ENCODE peak calls at places on chromosomes 5 and 9, in six cellular contexts. One of them, this sample, is unnamed. For H3K4me1, the result is how much of the 10 kb centered on the place peaks cover.

GRCh38 chr9:15295761-15296405 is 11.1 kb downstream of the TTC39B start:
- DNase-seq in psoas muscle: no peak
- DNase-seq in HCT116: no peak
- DNase-seq in esophagus squamous epithelium: no peak
- DNase-seq in breast epithelium: no peak
- DNase-seq in H1: peak
- DNase-seq in this sample: no peak

GRCh38 chr9:95346021-95346420 is 28.5 kb upstream of the FANCC start:
- DNase-seq in psoas muscle: no peak
- DNase-seq in HCT116: no peak
- DNase-seq in esophagus squamous epithelium: no peak
- DNase-seq in breast epithelium: no peak
- DNase-seq in H1: no peak
- DNase-seq in this sample: no peak

GRCh38 chr9:129310666-129311350 is 132.7 kb upstream of the IER5L start:
- DNase-seq in psoas muscle: no peak
- DNase-seq in HCT116: no peak
- DNase-seq in esophagus squamous epithelium: no peak
- DNase-seq in breast epithelium: no peak
- DNase-seq in H1: no peak
- DNase-seq in this sample: no peak

GRCh38 chr5:111972080-111972479 is 215.1 kb upstream of the NREP start:
- DNase-seq in psoas muscle: no peak
- DNase-seq in HCT116: no peak
- DNase-seq in esophagus squamous epithelium: no peak
- DNase-seq in breast epithelium: no peak
- DNase-seq in H1: no peak
- DNase-seq in this sample: no peak

GRCh38 chr9:35191105-35191504 is 29.3 kb downstream of the UNC13B start:
- DNase-seq in psoas muscle: no peak
- DNase-seq in HCT116: no peak
- DNase-seq in esophagus squamous epithelium: no peak
- DNase-seq in breast epithelium: no peak
- DNase-seq in H1: no peak
- DNase-seq in this sample: no peak

GRCh38 chr9:85746309-85746708 is 4.6 kb upstream of the AGTPBP1 start:
- DNase-seq in psoas muscle: no peak
- DNase-seq in HCT116: no peak
- DNase-seq in esophagus squamous epithelium: no peak
- DNase-seq in breast epithelium: no peak
- DNase-seq in H1: no peak
- DNase-seq in this sample: no peak

GRCh38 chr5:32545102-32545847 is 40.1 kb upstream of the SUB1 start:
- DNase-seq in psoas muscle: no peak
- DNase-seq in HCT116: no peak
- DNase-seq in esophagus squamous epithelium: no peak
- DNase-seq in breast epithelium: no peak
- DNase-seq in H1: no peak
- DNase-seq in this sample: no peak

GRCh38 chr5:126780165-126780827 is 3.4 kb downstream of the LMNB1 start:
- DNase-seq in psoas muscle: no peak
- DNase-seq in HCT116: no peak
- DNase-seq in esophagus squamous epithelium: no peak
- DNase-seq in breast epithelium: no peak
- DNase-seq in H1: no peak
- DNase-seq in this sample: no peak

GRCh38 chr5:13244151-13244550 is 700.3 kb downstream of the DNAH5 start:
- DNase-seq in psoas muscle: no peak
- DNase-seq in HCT116: no peak
- DNase-seq in esophagus squamous epithelium: no peak
- DNase-seq in breast epithelium: no peak
- DNase-seq in H1: no peak
- DNase-seq in this sample: no peak

GRCh38 chr9:26548766-26549290 is 343.8 kb downstream of the CAAP1 start:
- DNase-seq in psoas muscle: no peak
- DNase-seq in HCT116: no peak
- DNase-seq in esophagus squamous epithelium: no peak
- DNase-seq in breast epithelium: no peak
- DNase-seq in H1: no peak
- DNase-seq in this sample: no peak

GRCh38 chr5:179558912-179559279 is 8.5 kb downstream of the RUFY1 start:
- DNase-seq in psoas muscle: no peak
- DNase-seq in HCT116: no peak
- DNase-seq in esophagus squamous epithelium: no peak
- DNase-seq in breast epithelium: no peak
- DNase-seq in H1: peak
- DNase-seq in this sample: no peak

GRCh38 chr9:13841801-13842462 is 472.0 kb downstream of the NFIB start:
- DNase-seq in psoas muscle: no peak
- DNase-seq in HCT116: no peak
- DNase-seq in esophagus squamous epithelium: no peak
- DNase-seq in breast epithelium: no peak
- DNase-seq in H1: no peak
- DNase-seq in this sample: no peak

GRCh38 chr5:6734243-6734695 is 21.0 kb downstream of the TENT4A start:
- DNase-seq in psoas muscle: peak
- DNase-seq in HCT116: no peak
- DNase-seq in esophagus squamous epithelium: no peak
- DNase-seq in breast epithelium: no peak
- DNase-seq in H1: no peak
- DNase-seq in this sample: peak
- H3K4me1 ChIP-seq in psoas muscle: half or more
- H3K4me1 ChIP-seq in HCT116: under half
- H3K4me1 ChIP-seq in esophagus squamous epithelium: under half
- H3K4me1 ChIP-seq in breast epithelium: under half
- H3K4me1 ChIP-seq in H1: under half
- H3K4me1 ChIP-seq in this sample: under half

GRCh38 chr9:88092699-88093359 is 45.4 kb downstream of the SPATA31C2 start:
- DNase-seq in psoas muscle: no peak
- DNase-seq in HCT116: no peak
- DNase-seq in esophagus squamous epithelium: no peak
- DNase-seq in breast epithelium: no peak
- DNase-seq in H1: no peak
- DNase-seq in this sample: no peak
- H3K4me3 ChIP-seq in psoas muscle: no peak
- H3K4me3 ChIP-seq in HCT116: no peak
- H3K4me3 ChIP-seq in esophagus squamous epithelium: no peak
- H3K4me3 ChIP-seq in breast epithelium: no peak
- H3K4me3 ChIP-seq in H1: no peak
- H3K4me3 ChIP-seq in this sample: no peak

GRCh38 chr5:98517559-98517958 is 255.9 kb upstream of the RGMB start:
- DNase-seq in psoas muscle: no peak
- DNase-seq in HCT116: no peak
- DNase-seq in esophagus squamous epithelium: no peak
- DNase-seq in breast epithelium: no peak
- DNase-seq in H1: no peak
- DNase-seq in this sample: no peak

GRCh38 chr5:98517967-98518366 is 255.5 kb upstream of the RGMB start:
- DNase-seq in psoas muscle: no peak
- DNase-seq in HCT116: no peak
- DNase-seq in esophagus squamous epithelium: no peak
- DNase-seq in breast epithelium: no peak
- DNase-seq in H1: no peak
- DNase-seq in this sample: no peak

GRCh38 chr5:98516701-98517100 is 256.8 kb upstream of the RGMB start:
- DNase-seq in psoas muscle: no peak
- DNase-seq in HCT116: no peak
- DNase-seq in esophagus squamous epithelium: no peak
- DNase-seq in breast epithelium: no peak
- DNase-seq in H1: no peak
- DNase-seq in this sample: no peak

GRCh38 chr5:98519530-98519929 is 253.9 kb upstream of the RGMB start:
- DNase-seq in psoas muscle: no peak
- DNase-seq in HCT116: no peak
- DNase-seq in esophagus squamous epithelium: no peak
- DNase-seq in breast epithelium: no peak
- DNase-seq in H1: no peak
- DNase-seq in this sample: no peak

DNA sequence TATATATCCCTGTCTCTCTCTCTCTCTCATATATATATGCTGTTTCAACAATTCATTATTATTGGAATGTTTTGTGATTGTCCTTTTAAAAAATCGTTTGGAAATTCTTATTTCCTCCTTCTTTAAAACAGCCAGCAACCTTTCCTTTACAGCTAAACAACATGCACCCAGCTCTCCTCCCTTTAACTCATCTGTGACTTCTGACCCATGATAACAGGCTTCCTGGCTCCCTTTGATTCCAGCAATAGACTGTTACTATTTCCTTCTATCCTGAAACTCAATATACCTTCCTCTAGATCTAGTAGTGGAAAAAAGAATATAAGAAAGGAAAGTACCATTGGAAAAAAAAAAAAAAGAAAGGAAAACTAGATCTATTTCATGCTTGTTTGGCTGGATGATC is 254.7 kb upstream of the RGMB start:
- DNase-seq in psoas muscle: no peak
- DNase-seq in HCT116: no peak
- DNase-seq in esophagus squamous epithelium: no peak
- DNase-seq in breast epithelium: no peak
- DNase-seq in H1: no peak
- DNase-seq in this sample: no peak
- TF ChIP-seq CTCF in psoas muscle: no peak
- TF ChIP-seq CTCF in HCT116: no peak
- TF ChIP-seq CTCF in esophagus squamous epithelium: no peak
- TF ChIP-seq CTCF in breast epithelium: no peak
- TF ChIP-seq CTCF in H1: no peak
- TF ChIP-seq CTCF in this sample: no peak

DNA sequence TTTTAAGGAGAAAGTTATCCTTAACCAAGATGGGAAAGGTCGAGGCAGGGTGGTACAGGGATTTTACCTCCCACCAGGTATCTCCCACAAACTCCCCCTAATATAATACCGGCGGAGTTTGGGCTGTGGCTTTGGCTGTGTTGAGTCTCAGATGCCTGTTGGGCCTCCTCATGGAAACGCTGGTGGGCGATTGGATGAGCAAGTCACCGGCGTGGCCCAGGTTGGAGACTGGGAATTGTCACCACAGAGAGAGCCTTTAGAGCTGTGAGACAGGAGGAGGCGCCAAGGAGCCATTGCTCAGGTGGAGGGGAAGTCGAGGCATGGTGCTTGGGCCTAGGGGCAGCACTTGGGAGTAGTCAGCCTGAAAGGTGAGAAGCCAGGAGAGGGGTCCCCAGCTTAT is 3.4 kb upstream of the CAMSAP1 start:
- DNase-seq in psoas muscle: no peak
- DNase-seq in HCT116: no peak
- DNase-seq in esophagus squamous epithelium: no peak
- DNase-seq in breast epithelium: no peak
- DNase-seq in H1: no peak
- DNase-seq in this sample: no peak
- H3K4me1 ChIP-seq in psoas muscle: under half
- H3K4me1 ChIP-seq in HCT116: under half
- H3K4me1 ChIP-seq in esophagus squamous epithelium: under half
- H3K4me1 ChIP-seq in breast epithelium: under half
- H3K4me1 ChIP-seq in H1: under half
- H3K4me1 ChIP-seq in this sample: under half

GRCh38 chr9:81686614-81687520 is 2.5 kb downstream of the TLE1 start:
- DNase-seq in psoas muscle: peak
- DNase-seq in HCT116: peak
- DNase-seq in esophagus squamous epithelium: peak
- DNase-seq in breast epithelium: peak
- DNase-seq in H1: peak
- DNase-seq in this sample: peak

GRCh38 chr9:81689343-81690175 is at the start of gene TLE1:
- DNase-seq in psoas muscle: peak
- DNase-seq in HCT116: peak
- DNase-seq in esophagus squamous epithelium: peak
- DNase-seq in breast epithelium: peak
- DNase-seq in H1: peak
- DNase-seq in this sample: peak

GRCh38 chr9:81693639-81694378 is 4.5 kb upstream of the TLE1 start:
- DNase-seq in psoas muscle: no peak
- DNase-seq in HCT116: no peak
- DNase-seq in esophagus squamous epithelium: no peak
- DNase-seq in breast epithelium: no peak
- DNase-seq in H1: no peak
- DNase-seq in this sample: no peak

GRCh38 chr9:81687521-81688261 is 1.7 kb downstream of the TLE1 start:
- DNase-seq in psoas muscle: peak
- DNase-seq in HCT116: no peak
- DNase-seq in esophagus squamous epithelium: no peak
- DNase-seq in breast epithelium: peak
- DNase-seq in H1: peak
- DNase-seq in this sample: peak

DNA sequence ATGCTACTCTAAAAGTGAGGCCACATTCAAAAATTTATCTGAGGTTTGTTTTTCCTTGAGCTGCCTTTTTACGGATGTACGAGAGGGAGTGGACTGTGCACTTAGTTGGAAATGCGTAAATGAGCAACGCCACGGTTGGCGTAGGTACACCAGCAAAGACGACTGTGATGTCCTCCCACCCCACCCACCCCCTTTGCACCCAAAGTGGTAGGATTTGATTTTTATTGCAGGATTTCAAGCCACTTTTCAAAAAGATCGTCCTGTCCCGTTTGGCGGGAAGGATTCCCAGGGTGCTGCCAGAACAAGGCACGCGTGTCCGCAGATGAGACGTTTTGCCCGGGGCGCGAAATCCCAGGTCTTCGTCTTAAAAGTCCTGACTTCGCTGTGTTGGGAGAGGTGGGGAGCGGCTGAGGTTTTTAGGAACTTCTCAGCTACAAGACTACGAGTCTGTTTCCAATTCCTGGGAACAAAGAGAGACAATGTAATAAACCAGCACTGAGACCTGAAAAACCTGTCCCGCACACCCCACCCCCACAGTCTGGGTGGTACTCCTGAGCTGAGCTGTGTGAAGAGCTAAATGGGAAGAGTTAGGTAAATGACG is 1.0 kb upstream of the TLE1 start:
- DNase-seq in psoas muscle: peak
- DNase-seq in HCT116: no peak
- DNase-seq in esophagus squamous epithelium: no peak
- DNase-seq in breast epithelium: peak
- DNase-seq in H1: no peak
- DNase-seq in this sample: no peak
- H3K4me3 ChIP-seq in psoas muscle: peak
- H3K4me3 ChIP-seq in HCT116: peak
- H3K4me3 ChIP-seq in esophagus squamous epithelium: peak
- H3K4me3 ChIP-seq in breast epithelium: peak
- H3K4me3 ChIP-seq in H1: peak
- H3K4me3 ChIP-seq in this sample: peak

DNA sequence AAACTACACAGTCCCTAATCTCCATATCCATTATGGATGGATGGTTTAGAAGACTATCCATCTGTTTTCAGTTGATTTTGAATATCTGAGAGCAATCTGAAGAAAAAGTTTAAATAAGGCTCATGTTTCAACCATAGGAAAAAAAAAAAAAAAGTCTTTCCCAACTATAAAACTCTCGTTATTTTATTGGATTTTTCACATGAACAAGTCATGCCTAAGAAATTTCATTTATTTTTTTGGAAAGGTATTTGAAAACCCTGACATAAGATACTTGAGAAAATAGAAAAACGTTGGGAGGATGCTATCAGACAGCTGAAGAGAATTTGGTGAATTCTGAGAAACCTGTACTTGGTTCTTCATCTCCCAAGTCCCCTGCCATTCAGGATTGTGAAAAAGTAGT is 2.3 kb downstream of the C9orf40 start:
- DNase-seq in psoas muscle: no peak
- DNase-seq in HCT116: no peak
- DNase-seq in esophagus squamous epithelium: no peak
- DNase-seq in breast epithelium: no peak
- DNase-seq in H1: no peak
- DNase-seq in this sample: no peak
- TF ChIP-seq CTCF in psoas muscle: no peak
- TF ChIP-seq CTCF in HCT116: no peak
- TF ChIP-seq CTCF in esophagus squamous epithelium: no peak
- TF ChIP-seq CTCF in breast epithelium: no peak
- TF ChIP-seq CTCF in H1: no peak
- TF ChIP-seq CTCF in this sample: no peak

GRCh38 chr9:107734231-107735014 is 244.9 kb upstream of the KLF4 start:
- DNase-seq in psoas muscle: peak
- DNase-seq in HCT116: no peak
- DNase-seq in esophagus squamous epithelium: no peak
- DNase-seq in breast epithelium: no peak
- DNase-seq in H1: no peak
- DNase-seq in this sample: no peak
- H3K4me1 ChIP-seq in psoas muscle: under half
- H3K4me1 ChIP-seq in HCT116: under half
- H3K4me1 ChIP-seq in esophagus squamous epithelium: under half
- H3K4me1 ChIP-seq in breast epithelium: under half
- H3K4me1 ChIP-seq in H1: under half
- H3K4me1 ChIP-seq in this sample: half or more

This sample was measured in RWPE2.